ENCODE peak calls at places on chromosomes 11 and 22, in seven cellular contexts. Z, D, B, Y, F, U and K are unnamed samples.

GRCh38 chr22:23047742-23048141 is 22.6 kb upstream of the GNAZ start:
- DNase-seq in F (no peak), D (no peak), Z (no peak), Y (no peak), U (no peak), B (no peak), K (no peak)

GRCh38 chr11:131678658-131679340 is 308.4 kb downstream of the NTM start:
- DNase-seq in U (no peak), Y (no peak), F (no peak), D (no peak), B (no peak), Z (no peak), K (no peak)

GRCh38 chr11:46674463-46675287 is 25.7 kb downstream of the ARHGAP1 start:
- DNase-seq in U (no peak), Z (no peak), B (peak; percentile 76), Y (no peak), F (peak; percentile 18), D (no peak), K (no peak)

GRCh38 chr11:2787816-2788750 is 88.3 kb upstream of the KCNQ1OT1 start:
- DNase-seq in D (peak; percentile 45), Y (peak; percentile 16), B (peak; percentile 33), F (no peak), U (no peak), Z (peak; percentile 66), K (no peak)

GRCh38 chr11:107840120-107840479 is 18.5 kb downstream of the SLC35F2 start:
- DNase-seq in B (no peak), U (no peak), Y (no peak), Z (peak; percentile 89), F (no peak), D (no peak), K (no peak)

GRCh38 chr11:2913029-2913431 is 16.2 kb downstream of the PHLDA2 start:
- DNase-seq in F (peak; percentile 44), U (no peak), B (no peak), Y (no peak), D (no peak), Z (no peak), K (peak; percentile 95)

GRCh38 chr11:74683941-74684481 is 47.2 kb downstream of the CHRDL2 start:
- DNase-seq in Z (peak; percentile 77), B (no peak), D (no peak), U (no peak), Y (peak; percentile 19), F (peak; percentile 71), K (peak; percentile 49)

GRCh38 chr11:24623121-24623520 is 126.3 kb downstream of the LUZP2 start:
- DNase-seq in U (no peak), Z (no peak), Y (no peak), B (no peak), D (no peak), F (peak; percentile 57), K (no peak)

GRCh38 chr22:30420401-30421178 is 5.0 kb upstream of the MTFP1 start:
- DNase-seq in F (peak; percentile 90), U (no peak), Y (no peak), Z (no peak), D (no peak), B (no peak), K (no peak)
- TF ChIP-seq POLR2A in F (no peak), U (no peak), Y (no peak), Z (no peak), D (no peak), B (no peak), K (no peak)

GRCh38 chr11:9461760-9462134 is 935 bp downstream of the ZNF143 start:
- DNase-seq in U (no peak), Y (no peak), F (peak; percentile 15), Z (no peak), B (no peak), D (no peak), K (no peak)

GRCh38 chr11:9460322-9461067 is at the start of gene ZNF143:
- DNase-seq in U (peak; percentile 99), Y (peak; percentile 100), D (peak; percentile 100), F (peak; percentile 100), Z (peak; percentile 100), B (peak; percentile 100), K (peak; percentile 98)

GRCh38 chr11:9459573-9460321 is 1.1 kb upstream of the ZNF143 start:
- DNase-seq in F (peak; percentile 64), B (no peak), Z (no peak), D (no peak), Y (no peak), U (no peak), K (no peak)

GRCh38 chr11:9462172-9462799 is 1.5 kb downstream of the ZNF143 start:
- DNase-seq in F (peak; percentile 25), B (no peak), U (no peak), Z (no peak), Y (no peak), D (no peak), K (no peak)

GRCh38 chr11:9461068-9461759 is 402 bp downstream of the ZNF143 start:
- DNase-seq in D (peak; percentile 83), F (peak; percentile 86), B (peak; percentile 94), Y (peak; percentile 90), Z (peak; percentile 97), U (peak; percentile 73), K (peak; percentile 75)
- TF ChIP-seq POLR2A in D (peak; percentile 85), F (peak; percentile 99), B (peak; percentile 56), Y (peak; percentile 83), Z (peak; percentile 95), U (peak; percentile 83), K (peak; percentile 55)

GRCh38 chr11:60897496-60897895 is 8.9 kb downstream of the PRPF19 start:
- DNase-seq in F (no peak), D (no peak), B (no peak), Y (no peak), U (no peak), Z (no peak), K (no peak)

GRCh38 chr11:60891103-60891741 is 15.2 kb downstream of the PRPF19 start:
- DNase-seq in D (peak; percentile 50), U (no peak), B (peak; percentile 74), F (peak; percentile 23), Y (peak; percentile 77), Z (peak; percentile 78), K (no peak)

GRCh38 chr11:60899977-60900376 is 6.4 kb downstream of the PRPF19 start:
- DNase-seq in U (no peak), D (no peak), B (no peak), F (no peak), Y (no peak), Z (no peak), K (no peak)

GRCh38 chr11:60899021-60899936 is 7.1 kb downstream of the PRPF19 start:
- DNase-seq in D (peak; percentile 39), U (no peak), B (no peak), Y (no peak), Z (no peak), F (peak; percentile 73), K (no peak)

DNA sequence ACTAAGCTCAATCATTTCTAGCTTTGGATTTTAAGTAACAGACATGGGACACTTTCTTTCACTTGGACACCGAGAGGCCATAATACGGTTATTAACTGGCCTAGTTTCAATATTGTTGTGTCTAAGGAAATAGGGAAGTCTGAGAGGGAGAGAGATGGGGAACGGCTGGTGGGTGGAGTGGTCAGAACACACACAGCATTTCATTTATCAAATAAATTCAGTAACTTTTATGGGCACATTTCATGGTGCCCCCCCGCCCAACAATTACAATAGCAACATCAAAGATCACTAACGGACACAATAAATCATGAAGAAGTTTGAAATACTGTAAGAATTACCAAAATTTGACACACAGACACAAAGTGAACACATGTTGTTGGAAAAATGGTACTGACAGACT is 10.7 kb downstream of the PRPF19 start:
- DNase-seq in B (no peak), D (no peak), F (no peak), Z (no peak), Y (no peak), U (no peak), K (no peak)
- TF ChIP-seq POLR2A in B (no peak), D (no peak), F (no peak), Z (no peak), Y (no peak), U (no peak), K (no peak)

GRCh38 chr11:10797561-10797960 is 11.2 kb downstream of the EIF4G2 start:
- DNase-seq in B (no peak), F (no peak), Y (no peak), U (no peak), D (no peak), Z (no peak), K (no peak)

GRCh38 chr11:10793470-10794255 is 15.1 kb downstream of the EIF4G2 start:
- DNase-seq in F (no peak), B (no peak), Z (no peak), U (no peak), D (no peak), Y (no peak), K (no peak)

GRCh38 chr11:10798330-10798980 is 10.3 kb downstream of the EIF4G2 start:
- DNase-seq in Z (no peak), U (no peak), F (no peak), Y (no peak), D (no peak), B (no peak), K (no peak)

GRCh38 chr11:10792385-10793068 is 16.2 kb downstream of the EIF4G2 start:
- DNase-seq in F (peak; percentile 62), B (peak; percentile 94), Y (peak; percentile 87), U (peak; percentile 62), D (peak; percentile 89), Z (peak; percentile 96), K (peak; percentile 84)

GRCh38 chr11:10796191-10796590 is 12.5 kb downstream of the EIF4G2 start:
- DNase-seq in F (no peak), Z (no peak), Y (no peak), B (no peak), U (no peak), D (no peak), K (no peak)
- TF ChIP-seq POLR2A in F (no peak), Z (no peak), Y (no peak), B (no peak), U (no peak), D (no peak), K (no peak)

GRCh38 chr11:65581928-65582327 is 6.1 kb downstream of the EHBP1L1 start:
- DNase-seq in Y (no peak), B (no peak), Z (no peak), U (no peak), F (no peak), D (no peak), K (no peak)

GRCh38 chr11:65578667-65579066 is 2.8 kb downstream of the EHBP1L1 start:
- DNase-seq in Z (no peak), B (no peak), D (no peak), Y (no peak), F (no peak), U (no peak), K (no peak)

GRCh38 chr11:65579291-65579690 is 3.4 kb downstream of the EHBP1L1 start:
- DNase-seq in U (no peak), Z (no peak), F (no peak), D (no peak), Y (no peak), B (no peak), K (no peak)

GRCh38 chr11:65580756-65581155 is 4.9 kb downstream of the EHBP1L1 start:
- DNase-seq in Y (no peak), B (no peak), U (no peak), D (no peak), Z (no peak), F (no peak), K (no peak)

GRCh38 chr11:65580031-65580692 is 4.3 kb downstream of the EHBP1L1 start:
- DNase-seq in U (no peak), Y (no peak), B (no peak), Z (no peak), D (no peak), F (no peak), K (no peak)
- TF ChIP-seq POLR2A in U (no peak), Y (no peak), B (no peak), Z (no peak), D (no peak), F (no peak), K (no peak)

GRCh38 chr22:42962295-42963230 is 52.4 kb downstream of the PACSIN2 start:
- DNase-seq in B (no peak), D (peak; percentile 40), U (no peak), Y (no peak), Z (no peak), F (peak; percentile 47), K (no peak)
- TF ChIP-seq POLR2A in B (no peak), D (no peak), U (no peak), Y (no peak), Z (no peak), F (no peak), K (no peak)